ENCODE peak calls at places on chromosomes 11 and 22, in six cellular contexts. A is right lobe of liver, H is astrocyte of the spinal cord, Q is AG09309, C is Panc1, F is OCI-LY7. P is an unnamed sample.

GRCh38 chr11:76885390-76886097 is 24.8 kb downstream of the ACER3 start:
- DNase-seq in A (no peak), H (peak; percentile 67), Q (no peak), C (no peak), F (no peak), P (no peak)

GRCh38 chr11:66489636-66490035 is 9.4 kb downstream of the DPP3 start:
- DNase-seq in A (no peak), H (no peak), Q (no peak), C (no peak), F (no peak), P (no peak)

GRCh38 chr11:125425601-125426000 is 70.5 kb downstream of the FEZ1 start:
- DNase-seq in A (no peak), H (no peak), Q (no peak), C (no peak), F (no peak), P (no peak)

GRCh38 chr11:14229472-14229871 is 129.5 kb downstream of the RRAS2 start:
- DNase-seq in A (no peak), H (no peak), Q (no peak), C (no peak), F (no peak), P (no peak)

GRCh38 chr11:5624489-5625278 is at the start of gene TRIM34:
- DNase-seq in A (no peak), H (peak; percentile 67), Q (peak; percentile 35), C (peak; percentile 48), F (peak; percentile 89), P (peak; percentile 85)

GRCh38 chr11:12164061-12165014 is 53.9 kb downstream of the MICAL2 start:
- DNase-seq in A (no peak), H (peak; percentile 97), Q (peak; percentile 87), C (no peak), F (no peak), P (no peak)

GRCh38 chr11:44627911-44628729 is 62.7 kb downstream of the CD82 start:
- DNase-seq in A (peak; percentile 73), H (peak; percentile 39), Q (no peak), C (no peak), F (no peak), P (no peak)

GRCh38 chr11:14578551-14578956 is 58.4 kb upstream of the PSMA1 start:
- DNase-seq in A (no peak), H (peak; percentile 10), Q (no peak), C (no peak), F (peak; percentile 80), P (peak; percentile 81)

GRCh38 chr11:798093-798713 is at the start of gene SLC25A22:
- DNase-seq in A (peak; percentile 87), H (peak; percentile 68), Q (no peak), C (no peak), F (peak; percentile 88), P (no peak)

GRCh38 chr11:2095542-2095941 is 43.6 kb downstream of the IGF2 start:
- DNase-seq in A (no peak), H (no peak), Q (no peak), C (no peak), F (no peak), P (no peak)

GRCh38 chr11:76823481-76824028 is 37.2 kb upstream of the ACER3 start:
- DNase-seq in A (no peak), H (peak; percentile 56), Q (no peak), C (peak; percentile 74), F (no peak), P (no peak)

GRCh38 chr22:21038405-21038804 is 6.0 kb upstream of the SLC7A4 start:
- DNase-seq in A (no peak), H (peak; percentile 23), Q (no peak), C (no peak), F (no peak), P (no peak)

GRCh38 chr11:116275634-116276033 is 497.2 kb downstream of the BUD13 start:
- DNase-seq in A (no peak), H (no peak), Q (no peak), C (no peak), F (no peak), P (no peak)

GRCh38 chr11:69828276-69828970 is 9.2 kb upstream of the FGF3 start:
- DNase-seq in A (peak; percentile 51), H (no peak), Q (no peak), C (no peak), F (no peak), P (no peak)

GRCh38 chr11:121067453-121067852 is 33.6 kb upstream of the TECTA start:
- DNase-seq in A (no peak), H (peak; percentile 43), Q (no peak), C (no peak), F (no peak), P (no peak)

GRCh38 chr11:77074205-77074604 is 7.4 kb downstream of the CAPN5 start:
- DNase-seq in A (no peak), H (no peak), Q (no peak), C (no peak), F (no peak), P (no peak)

GRCh38 chr11:65432686-65433582 is 10.3 kb downstream of the NEAT1 start:
- DNase-seq in A (no peak), H (peak; percentile 54), Q (no peak), C (no peak), F (peak; percentile 72), P (no peak)

GRCh38 chr22:19800761-19801244 is 40.2 kb downstream of the TBX1 start:
- DNase-seq in A (peak; percentile 58), H (peak; percentile 26), Q (no peak), C (no peak), F (no peak), P (no peak)

GRCh38 chr11:88680806-88681205 is 343.3 kb upstream of the CTSC start:
- DNase-seq in A (no peak), H (peak; percentile 2), Q (no peak), C (no peak), F (no peak), P (no peak)

GRCh38 chr22:27875951-27876350 is 43.1 kb downstream of the PITPNB start:
- DNase-seq in A (no peak), H (no peak), Q (no peak), C (no peak), F (no peak), P (no peak)

GRCh38 chr11:11346249-11346648 is 6.8 kb downstream of the CSNK2A3 start:
- DNase-seq in A (no peak), H (no peak), Q (no peak), C (no peak), F (no peak), P (no peak)

GRCh38 chr11:88535916-88536547 is 198.5 kb upstream of the CTSC start:
- DNase-seq in A (no peak), H (peak; percentile 95), Q (peak; percentile 73), C (peak; percentile 84), F (no peak), P (no peak)

GRCh38 chr11:75311858-75312288 is 39.6 kb downstream of the ARRB1 start:
- DNase-seq in A (no peak), H (peak; percentile 40), Q (no peak), C (no peak), F (no peak), P (no peak)

GRCh38 chr11:95912902-95913560 is 10.9 kb downstream of the MTMR2 start:
- DNase-seq in A (no peak), H (peak; percentile 61), Q (no peak), C (no peak), F (no peak), P (no peak)
- H3K4me3 ChIP-seq in A (no peak overlapping the region), H (no peak overlapping the region), Q (no peak overlapping the region), C (no peak overlapping the region), F (no peak overlapping the region), P (no peak overlapping the region)

GRCh38 chr11:132649277-132649676 is 883.0 kb downstream of the OPCML start:
- DNase-seq in A (no peak), H (no peak), Q (no peak), C (no peak), F (no peak), P (no peak)

GRCh38 chr11:132650969-132651720 is 881.2 kb downstream of the OPCML start:
- DNase-seq in A (no peak), H (no peak), Q (no peak), C (no peak), F (no peak), P (no peak)

GRCh38 chr11:132644511-132644910 is 887.8 kb downstream of the OPCML start:
- DNase-seq in A (no peak), H (no peak), Q (no peak), C (no peak), F (no peak), P (no peak)

GRCh38 chr11:132646890-132647289 is 885.4 kb downstream of the OPCML start:
- DNase-seq in A (no peak), H (no peak), Q (no peak), C (no peak), F (no peak), P (no peak)

DNA sequence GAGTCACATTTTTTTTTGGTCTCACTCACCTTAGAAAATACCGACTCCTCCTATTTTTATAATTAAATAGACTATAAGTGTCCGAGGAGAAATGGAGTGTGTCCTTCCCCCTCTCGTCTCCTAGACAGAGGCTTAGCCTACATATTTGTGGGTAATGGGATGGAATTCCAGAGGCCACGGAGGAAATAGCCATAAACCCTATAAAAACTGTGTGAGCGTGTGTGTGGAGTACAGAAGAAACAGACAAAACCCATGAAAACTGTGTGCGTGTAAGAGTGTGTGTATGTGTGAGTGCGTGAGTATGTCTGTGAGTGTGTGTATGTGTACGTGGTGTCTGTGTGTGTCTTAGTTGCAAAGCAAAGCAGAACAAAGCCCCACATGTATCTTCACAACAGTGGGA is 883.5 kb downstream of the OPCML start:
- DNase-seq in A (no peak), H (peak; percentile 7), Q (peak; percentile 28), C (no peak), F (no peak), P (no peak)
- TF ChIP-seq CTCF in A (no peak), H (no peak), Q (no peak), C (no peak), F (no peak), P (no peak)

DNA sequence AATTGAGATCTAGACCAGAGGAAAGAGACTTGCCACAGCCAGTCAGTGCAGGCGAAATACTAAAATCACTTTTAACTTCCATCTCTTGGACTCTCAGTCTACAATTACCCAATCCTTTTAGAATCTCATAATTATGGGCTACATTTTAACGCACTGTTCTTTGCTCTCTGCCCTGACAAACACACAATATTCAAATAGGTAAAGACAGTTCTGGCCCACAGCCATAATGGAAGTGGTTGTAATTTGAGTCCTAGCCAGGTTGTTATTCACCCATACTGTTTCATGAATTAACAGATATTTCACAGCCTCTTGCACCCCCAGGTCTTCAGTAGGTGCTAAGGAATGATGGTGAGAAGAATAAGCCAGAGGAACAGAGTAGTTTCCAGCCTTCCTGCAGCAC is 830 bp downstream of the C11orf97 start:
- DNase-seq in A (no peak), H (no peak), Q (no peak), C (no peak), F (no peak), P (no peak)
- H3K4me3 ChIP-seq in A (no peak overlapping the region), H (no peak overlapping the region), Q (no peak overlapping the region), C (no peak overlapping the region), F (no peak overlapping the region), P (no peak overlapping the region)

GRCh38 chr11:102268083-102268984 is 49.0 kb upstream of the BIRC3 start:
- DNase-seq in A (peak; percentile 94), H (peak; percentile 65), Q (no peak), C (peak; percentile 71), F (peak; percentile 75), P (peak; percentile 16)
- TF ChIP-seq CTCF in A (peak; percentile 78), H (peak; percentile 50), Q (no peak), C (peak; percentile 72), F (peak; percentile 65), P (peak; percentile 13)

GRCh38 chr22:36816635-36817428 is at the start of gene PVALB:
- DNase-seq in A (no peak), H (peak; percentile 21), Q (no peak), C (no peak), F (no peak), P (no peak)
- H3K4me3 ChIP-seq in A (peak within 1 kb of the TSS; percentile 12), H (no peak within 1 kb of the TSS), Q (no peak within 1 kb of the TSS), C (peak within 1 kb of the TSS; percentile 14), F (no peak within 1 kb of the TSS), P (no peak within 1 kb of the TSS)

P was measured in GM12864.